ENCODE peak calls at places on chromosomes 1 and 21, in four cellular contexts. O is cerebellum; H is stimulated activated CD8-positive, alpha-beta memory T cell treated with anti-CD3 and anti-CD28 coated beads, Interleukin-2, amount 100 ng/mL, for 1 hour; I is GOT3. N is an unnamed sample.

GRCh38 chr1:33276573-33277298 is 20.4 kb downstream of the ZNF362 start:
- DNase-seq in I (no peak), O (no peak), H (no peak), N (no peak)

GRCh38 chr1:32201011-32201855 is 838 bp downstream of the CCDC28B start:
- DNase-seq in I (no peak), H (peak), O (peak), N (no peak)

GRCh38 chr1:8706995-8707396 is 110.4 kb downstream of the RERE start:
- DNase-seq in O (no peak), H (no peak), I (no peak), N (peak)

GRCh38 chr1:25204797-25205441 is 27.4 kb downstream of the SYF2 start:
- DNase-seq in H (no peak), I (no peak), O (peak), N (peak)

GRCh38 chr1:21664806-21665588 is 4.2 kb downstream of the RAP1GAP start:
- DNase-seq in H (no peak), I (no peak), O (no peak), N (no peak)

GRCh38 chr1:244841274-244841927 is 5.9 kb downstream of the COX20 start:
- DNase-seq in O (no peak), I (no peak), H (no peak), N (no peak)

GRCh38 chr1:28329395-28330153 is 734 bp downstream of the MED18 start:
- DNase-seq in H (peak), O (no peak), I (no peak), N (no peak)

GRCh38 chr1:25799758-25800537 is at the start of gene SELENON:
- DNase-seq in H (no peak), O (peak), I (no peak), N (peak)

GRCh38 chr1:11948822-11949458 is 14.4 kb downstream of the PLOD1 start:
- DNase-seq in O (no peak), I (no peak), H (no peak), N (no peak)

GRCh38 chr1:237650809-237651208 is 239.9 kb downstream of the ZP4 start:
- DNase-seq in O (no peak), I (no peak), H (no peak), N (no peak)

GRCh38 chr1:156963621-156964020 is 43.2 kb downstream of the LRRC71 start:
- DNase-seq in O (no peak), H (peak), I (no peak), N (no peak)

GRCh38 chr1:17984510-17985085 is 123.0 kb upstream of the IGSF21 start:
- DNase-seq in O (no peak), H (no peak), I (no peak), N (no peak)

GRCh38 chr21:42433946-42434551 is 30.3 kb downstream of the UBASH3A start:
- DNase-seq in O (no peak), H (no peak), I (no peak), N (no peak)

GRCh38 chr21:32562426-32562825 is 22.9 kb downstream of the TCP10L start:
- DNase-seq in H (no peak), I (no peak), O (no peak), N (no peak)

GRCh38 chr1:6035719-6036118 is 10.0 kb upstream of the KCNAB2 start:
- DNase-seq in H (no peak), I (no peak), O (no peak), N (no peak)

GRCh38 chr1:77056525-77056924 is 162.7 kb downstream of the PIGK start:
- DNase-seq in I (no peak), H (no peak), O (no peak), N (no peak)

GRCh38 chr1:160550572-160551034 is 27.5 kb upstream of the SLAMF6 start:
- DNase-seq in O (no peak), H (no peak), I (no peak), N (no peak)

GRCh38 chr1:99004270-99005141 is at the start of gene PLPPR5:
- DNase-seq in H (no peak), I (no peak), O (no peak), N (no peak)

GRCh38 chr1:169113613-169114119 is 7.2 kb downstream of the ATP1B1 start:
- DNase-seq in H (no peak), I (no peak), O (no peak), N (no peak)

GRCh38 chr1:7967206-7967605 is 5.7 kb downstream of the PARK7 start:
- DNase-seq in H (no peak), O (peak), I (no peak), N (peak)

GRCh38 chr1:169676001-169676400 is 35.4 kb downstream of the SELL start:
- DNase-seq in H (no peak), I (no peak), O (no peak), N (no peak)

GRCh38 chr1:38489844-38490270 is 369.7 kb downstream of the RRAGC start:
- DNase-seq in I (no peak), H (no peak), O (no peak), N (no peak)

GRCh38 chr1:25609921-25610320 is 6.7 kb upstream of the MAN1C1 start:
- DNase-seq in O (no peak), H (no peak), I (no peak), N (no peak)

GRCh38 chr1:212234431-212235298 is 50.5 kb upstream of the PPP2R5A start:
- DNase-seq in I (no peak), O (peak), H (no peak), N (no peak)

GRCh38 chr21:27536319-27536718 is 569.4 kb upstream of the ADAMTS5 start:
- DNase-seq in H (no peak), O (no peak), I (no peak), N (no peak)

GRCh38 chr1:64531057-64531456 is 61.1 kb downstream of the CACHD1 start:
- DNase-seq in H (no peak), I (no peak), O (no peak), N (no peak)

GRCh38 chr21:23452384-23453083 is 2154.7 kb downstream of the MRPL39 start:
- DNase-seq in H (no peak), I (no peak), O (no peak), N (peak)

GRCh38 chr1:202085682-202086373 is 36.9 kb upstream of the GPR37L1 start:
- DNase-seq in I (no peak), H (no peak), O (no peak), N (no peak)

GRCh38 chr1:116008651-116009380 is 32.5 kb downstream of the SLC22A15 start:
- DNase-seq in H (no peak), O (no peak), I (no peak), N (no peak)

GRCh38 chr1:109543988-109544735 is 4.3 kb upstream of the GNAI3 start:
- DNase-seq in I (no peak), H (no peak), O (no peak), N (no peak)

GRCh38 chr1:236773919-236774318 is 21.2 kb upstream of the MTR start:
- DNase-seq in H (no peak), O (no peak), I (no peak), N (no peak)

GRCh38 chr1:199064971-199065370 is 426.1 kb downstream of the PTPRC start:
- DNase-seq in O (no peak), I (no peak), H (no peak), N (no peak)

GRCh38 chr1:145690587-145691558 is 16.3 kb downstream of the PDZK1 start:
- DNase-seq in H (peak), O (no peak), I (no peak), N (no peak)

GRCh38 chr21:16473965-16474364 is 744.2 kb downstream of the USP25 start:
- DNase-seq in H (no peak), I (no peak), O (no peak), N (no peak)

GRCh38 chr1:5913078-5913845 is 79.0 kb downstream of the NPHP4 start:
- DNase-seq in O (no peak), I (no peak), H (no peak), N (no peak)

GRCh38 chr1:229972600-229973296 is 94.3 kb upstream of the GALNT2 start:
- DNase-seq in O (no peak), H (no peak), I (no peak), N (no peak)

GRCh38 chr1:39688706-39689105 is 2.5 kb downstream of the HPCAL4 start:
- DNase-seq in O (no peak), H (no peak), I (no peak), N (no peak)

N was measured in NCI-H2171.